ENCODE peak calls at places on chromosomes 2 and 18, in four cellular contexts. C, G, E and I are unnamed samples.

GRCh38 chr2:10241641-10242430 is 60.9 kb upstream of the HPCAL1 start:
- DNase-seq in C (no peak), G (no peak), E (no peak), I (no peak)

GRCh38 chr2:128465246-128466170 is 146.8 kb upstream of the HS6ST1 start:
- DNase-seq in C (no peak), G (no peak), E (no peak), I (no peak)

GRCh38 chr2:66440692-66441091 is 5.8 kb downstream of the MEIS1 start:
- DNase-seq in C (no peak), G (no peak), E (no peak), I (no peak)

GRCh38 chr2:69918391-69918790 is 3.5 kb downstream of the MXD1 start:
- DNase-seq in C (no peak), G (no peak), E (no peak), I (no peak)

GRCh38 chr2:158498749-158499136 is 42.0 kb downstream of the PKP4 start:
- DNase-seq in C (no peak), G (no peak), E (no peak), I (no peak)

GRCh38 chr2:236612737-236613136 is 43.1 kb downstream of the ACKR3 start:
- DNase-seq in C (no peak), G (no peak), E (no peak), I (no peak)

GRCh38 chr2:146734042-146734715 is 1110.7 kb upstream of the ACVR2A start:
- DNase-seq in C (peak), G (peak), E (peak), I (peak)

GRCh38 chr18:54316071-54316820 is 41.4 kb downstream of the STARD6 start:
- DNase-seq in C (no peak), G (no peak), E (peak), I (no peak)

GRCh38 chr2:32342811-32343210 is 14.0 kb upstream of the BIRC6 start:
- DNase-seq in C (no peak), G (no peak), E (no peak), I (no peak)

GRCh38 chr2:43943809-43944452 is 51.9 kb downstream of the LRPPRC start:
- DNase-seq in C (no peak), G (no peak), E (no peak), I (no peak)

GRCh38 chr18:67935638-67936037 is 419.1 kb upstream of the DSEL start:
- DNase-seq in C (no peak), G (no peak), E (no peak), I (no peak)

GRCh38 chr2:10911291-10912075 is at the start of gene KCNF1:
- DNase-seq in C (no peak), G (no peak), E (peak), I (peak)

GRCh38 chr2:173997779-173998178 is 32.6 kb upstream of the SP3 start:
- DNase-seq in C (no peak), G (no peak), E (no peak), I (no peak)

GRCh38 chr2:3174626-3175567 is 202.7 kb downstream of the EIPR1 start:
- DNase-seq in C (no peak), G (no peak), E (no peak), I (no peak)

GRCh38 chr2:241844066-241844728 is 14.5 kb downstream of the PDCD1 start:
- DNase-seq in C (peak), G (no peak), E (no peak), I (peak)

GRCh38 chr2:182545420-182546167 is 118.8 kb upstream of the PDE1A start:
- DNase-seq in C (no peak), G (no peak), E (no peak), I (no peak)

GRCh38 chr2:118774458-118775133 is 72.9 kb downstream of the EN1 start:
- DNase-seq in C (peak), G (no peak), E (no peak), I (peak)

GRCh38 chr2:47559079-47559684 is 156.2 kb downstream of the MSH2 start:
- DNase-seq in C (no peak), G (no peak), E (no peak), I (no peak)

GRCh38 chr2:53018830-53019425 is 748.7 kb upstream of the CHAC2 start:
- DNase-seq in C (no peak), G (no peak), E (no peak), I (no peak)

GRCh38 chr2:174153757-174154680 is 94.3 kb downstream of the OLA1 start:
- DNase-seq in C (no peak), G (no peak), E (no peak), I (no peak)

GRCh38 chr2:12718662-12719399 is 2.1 kb downstream of the TRIB2 start:
- DNase-seq in C (peak), G (no peak), E (no peak), I (no peak)

GRCh38 chr18:45871655-45872054 is 46.2 kb downstream of the SIGLEC15 start:
- DNase-seq in C (no peak), G (no peak), E (peak), I (no peak)

GRCh38 chr2:95311821-95312542 is 14.8 kb downstream of the KCNIP3 start:
- DNase-seq in C (no peak), G (no peak), E (no peak), I (no peak)

GRCh38 chr2:223654384-223654915 is 52.3 kb upstream of the SCG2 start:
- DNase-seq in C (no peak), G (no peak), E (no peak), I (no peak)

GRCh38 chr18:54127759-54128378 is 96.6 kb downstream of the MBD2 start:
- DNase-seq in C (peak), G (no peak), E (peak), I (peak)

GRCh38 chr2:42935692-42936631 is 143.6 kb upstream of the HAAO start:
- DNase-seq in C (no peak), G (no peak), E (no peak), I (no peak)
- TF ChIP-seq FOXK2 in C (no peak), G (no peak), E (no peak), I (no peak)

GRCh38 chr2:46277470-46278190 is 19.6 kb upstream of the EPAS1 start:
- DNase-seq in C (no peak), G (no peak), E (peak), I (no peak)
- TF ChIP-seq FOXM1 in C (no peak), G (no peak), E (no peak), I (no peak)

GRCh38 chr2:5360081-5360480 is 332.1 kb upstream of the SOX11 start:
- DNase-seq in C (no peak), G (no peak), E (no peak), I (no peak)
- TF ChIP-seq FOXK2 in C (no peak), G (no peak), E (no peak), I (no peak)

DNA sequence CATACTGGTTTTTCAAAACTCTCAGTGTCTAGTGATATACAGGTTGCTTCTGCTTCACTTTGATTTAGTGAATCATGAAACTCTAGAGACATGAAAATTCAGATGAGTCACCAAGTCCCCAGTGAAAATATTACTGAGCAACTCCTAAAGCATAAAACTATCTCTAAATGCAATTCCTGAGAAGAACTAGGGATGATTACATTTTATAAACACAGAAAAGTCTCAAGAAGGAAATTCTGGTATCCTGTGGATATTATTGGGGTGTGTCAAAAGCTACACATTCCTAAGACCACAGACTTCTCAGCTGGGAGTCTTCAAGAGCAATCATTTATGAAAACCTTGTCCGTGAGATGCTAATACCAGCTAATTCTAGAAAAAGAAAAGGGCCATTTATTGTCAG is 9.7 kb downstream of the LRRTM4 start:
- DNase-seq in C (no peak), G (no peak), E (no peak), I (no peak)
- TF ChIP-seq FOXM1 in C (no peak), G (no peak), E (no peak), I (no peak)

DNA sequence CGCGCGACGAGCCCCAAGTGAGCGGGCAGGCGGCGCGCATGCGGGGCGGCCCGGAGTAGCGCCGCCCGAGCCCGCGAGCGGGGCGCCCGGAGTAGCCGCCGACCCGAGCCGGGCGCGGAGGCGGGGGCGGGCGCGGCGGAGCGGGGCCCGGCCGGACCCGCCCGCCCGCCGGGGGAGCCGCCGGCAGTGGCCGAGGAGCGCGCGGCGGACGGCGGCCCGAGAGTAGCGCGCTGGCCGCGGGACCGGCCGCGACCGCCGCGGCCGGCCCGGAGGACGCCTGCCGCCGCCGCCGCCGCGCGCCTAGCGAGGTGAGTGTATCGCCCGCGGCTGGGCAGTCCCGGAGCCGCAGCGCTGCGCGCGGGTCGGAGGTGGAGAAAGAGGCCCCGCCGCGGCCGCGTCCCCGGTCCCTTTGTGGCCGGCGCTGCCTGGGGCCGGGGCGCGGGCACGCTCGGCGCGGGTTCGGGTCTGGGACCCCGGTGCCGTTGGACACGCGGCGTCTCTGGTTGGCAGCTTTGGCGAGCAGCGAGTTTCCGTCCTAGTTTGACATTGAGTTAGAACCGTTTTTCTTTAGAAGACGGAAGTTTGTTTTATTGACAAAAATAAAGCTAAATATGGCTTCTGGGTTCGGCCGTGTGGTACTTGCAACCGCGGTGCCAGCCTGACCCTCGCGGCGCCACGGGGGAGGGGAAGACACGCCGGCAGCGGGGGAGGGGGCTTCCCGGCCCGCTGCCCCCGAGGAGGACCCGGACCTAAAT is at the start of gene GALNT1:
- DNase-seq in C (peak), G (no peak), E (no peak), I (peak)
- TF ChIP-seq FOXK2 in C (no peak), G (no peak), E (no peak), I (no peak)

GRCh38 chr2:5921081-5921642 is 229.0 kb downstream of the SOX11 start:
- DNase-seq in C (no peak), G (no peak), E (peak), I (no peak)

GRCh38 chr2:5926896-5927512 is 234.8 kb downstream of the SOX11 start:
- DNase-seq in C (no peak), G (no peak), E (no peak), I (no peak)

GRCh38 chr2:5923957-5924945 is 232.1 kb downstream of the SOX11 start:
- DNase-seq in C (no peak), G (no peak), E (no peak), I (no peak)

DNA sequence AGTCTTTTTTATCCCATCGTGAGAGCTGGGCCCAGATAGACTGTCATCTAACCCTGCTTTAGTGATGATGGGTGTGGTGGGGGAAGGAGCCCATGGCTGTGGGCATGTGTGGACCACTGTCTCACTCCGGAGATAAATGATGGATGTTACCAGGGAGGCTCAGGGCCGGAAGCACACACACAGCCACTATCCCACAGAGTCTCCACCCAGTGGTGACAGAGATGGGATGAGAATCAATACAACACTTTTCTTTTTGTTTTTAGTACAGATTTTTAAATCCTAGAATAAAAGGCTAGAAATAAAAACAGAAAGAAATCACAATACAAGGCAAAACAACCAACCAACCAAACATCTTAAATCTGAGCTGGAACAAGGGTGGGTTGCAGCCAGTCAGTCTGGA is 233.4 kb downstream of the SOX11 start:
- DNase-seq in C (no peak), G (no peak), E (no peak), I (no peak)
- TF ChIP-seq FOXM1 in C (no peak), G (no peak), E (no peak), I (no peak)

DNA sequence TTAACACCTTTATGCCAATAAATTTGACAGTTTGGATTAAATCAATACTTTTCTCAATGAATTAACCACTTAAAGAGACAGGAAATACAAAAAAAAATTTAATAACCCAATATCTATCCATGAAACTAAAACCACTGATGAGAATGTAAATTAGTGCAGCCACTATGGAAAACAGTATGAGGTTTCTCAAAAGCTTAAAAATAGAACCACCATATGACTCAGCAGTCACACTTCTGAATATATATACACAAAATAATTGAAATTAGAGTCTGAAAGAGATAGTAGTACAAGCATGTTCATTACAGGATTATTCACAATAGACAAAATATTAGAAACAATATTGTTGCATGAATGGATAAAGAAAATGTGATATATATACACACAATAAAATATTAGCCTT is 382.1 kb upstream of the SETBP1 start:
- DNase-seq in C (no peak), G (no peak), E (no peak), I (no peak)
- TF ChIP-seq FOXK2 in C (no peak), G (no peak), E (no peak), I (no peak)